ENCODE peak calls at places on chromosome 9, in nine cellular contexts. E is left lung; K is GM04503; V is AG09309; Q is astrocyte of the spinal cord; Z is AG08395; R is activated T-cell treated with anti-CD3 and anti-CD28 coated beads for 48 hours; G is stimulated activated CD4-positive, alpha-beta T cell treated with anti-CD3 and anti-CD28 coated beads, Interleukin-1b, Interleukin-23, amount 100 ng/mL, for 24 hours; T is activated CD4-positive, alpha-beta T cell treated with anti-CD3 and anti-CD28 coated beads, Interleukin-2, amount 50 U/mL, for 1 hour. L is an unnamed sample.

GRCh38 chr9:84404095-84404686 is 63.6 kb upstream of the SLC28A3 start:
- DNase-seq in Z (no peak), K (no peak), V (no peak), Q (no peak), T (no peak), R (no peak), G (no peak), E (no peak), L (no peak)

GRCh38 chr9:32378993-32379729 is 5.3 kb upstream of the ACO1 start:
- DNase-seq in T (peak; percentile 24), Z (peak; percentile 79), K (peak; percentile 39), R (no peak), V (peak; percentile 54), E (no peak), Q (peak; percentile 81), G (no peak), L (peak; percentile 66)

GRCh38 chr9:89781838-89782237 is 177.0 kb downstream of the GADD45G start:
- DNase-seq in Z (peak; percentile 30), V (no peak), G (no peak), K (no peak), T (no peak), E (no peak), R (peak; percentile 6), Q (no peak), L (no peak)

GRCh38 chr9:36450110-36450732 is 50.2 kb upstream of the RNF38 start:
- DNase-seq in Q (peak; percentile 61), Z (peak; percentile 54), E (no peak), V (no peak), K (no peak), T (peak; percentile 13), R (no peak), G (no peak), L (peak; percentile 12)

GRCh38 chr9:114674798-114675554 is 7.0 kb downstream of the TEX48 start:
- DNase-seq in Z (no peak), R (no peak), K (no peak), Q (no peak), T (no peak), G (no peak), V (no peak), E (no peak), L (no peak)

GRCh38 chr9:5608298-5609254 is 20.3 kb upstream of the RIC1 start:
- DNase-seq in V (no peak), T (no peak), Q (no peak), E (no peak), R (no peak), K (no peak), G (no peak), Z (no peak), L (no peak)

GRCh38 chr9:97633859-97634485 is 351 bp downstream of the NCBP1 start:
- DNase-seq in R (no peak), V (no peak), G (no peak), K (no peak), Z (no peak), E (no peak), T (no peak), Q (no peak), L (no peak)

GRCh38 chr9:89684912-89685636 is 80.3 kb downstream of the GADD45G start:
- DNase-seq in K (no peak), R (no peak), G (no peak), V (no peak), T (no peak), Q (no peak), Z (no peak), E (no peak), L (no peak)

GRCh38 chr9:136626066-136626725 is 36.5 kb upstream of the EGFL7 start:
- DNase-seq in E (peak; percentile 66), T (no peak), V (no peak), G (no peak), R (no peak), K (no peak), Z (no peak), Q (no peak), L (no peak)

GRCh38 chr9:95055851-95056551 is 261.5 kb downstream of the FANCC start:
- DNase-seq in V (no peak), K (peak; percentile 45), Q (peak; percentile 65), G (no peak), Z (peak; percentile 41), E (no peak), R (no peak), T (no peak), L (peak; percentile 64)

GRCh38 chr9:124784503-124784902 is 7.6 kb downstream of the OLFML2A start:
- DNase-seq in K (peak; percentile 60), E (no peak), T (no peak), V (no peak), Z (peak; percentile 72), Q (peak; percentile 28), R (no peak), G (no peak), L (no peak)

GRCh38 chr9:98994226-98995058 is 50.7 kb downstream of the COL15A1 start:
- DNase-seq in T (no peak), Q (no peak), R (no peak), Z (no peak), E (no peak), V (no peak), G (no peak), K (no peak), L (no peak)

GRCh38 chr9:4102078-4102477 is 197.8 kb downstream of the GLIS3 start:
- DNase-seq in E (no peak), Z (no peak), G (no peak), V (no peak), Q (no peak), T (no peak), K (no peak), R (no peak), L (no peak)

GRCh38 chr9:27157736-27158135 is 48.7 kb downstream of the TEK start:
- DNase-seq in K (no peak), G (no peak), V (no peak), E (no peak), R (no peak), T (no peak), Z (no peak), Q (no peak), L (no peak)

GRCh38 chr9:126411225-126411947 is 84.8 kb downstream of the MVB12B start:
- DNase-seq in T (no peak), K (no peak), V (peak; percentile 55), Z (peak; percentile 50), G (no peak), R (no peak), E (no peak), Q (peak; percentile 74), L (no peak)

GRCh38 chr9:81472701-81473100 is 216.6 kb downstream of the TLE1 start:
- DNase-seq in Z (no peak), R (no peak), G (no peak), Q (no peak), K (no peak), V (no peak), T (no peak), E (no peak), L (no peak)

GRCh38 chr9:110886832-110887231 is 151.4 kb downstream of the LPAR1 start:
- DNase-seq in R (no peak), V (no peak), Q (peak; percentile 51), E (no peak), Z (peak; percentile 38), G (no peak), K (peak; percentile 29), T (no peak), L (no peak)

GRCh38 chr9:71048271-71048670 is 73.2 kb downstream of the TRPM3 start:
- DNase-seq in E (no peak), K (no peak), Q (no peak), T (no peak), G (no peak), V (no peak), Z (no peak), R (no peak), L (no peak)

GRCh38 chr9:105447814-105448812 is at the start of gene FSD1L:
- DNase-seq in T (peak; percentile 71), Q (peak; percentile 92), R (peak; percentile 84), E (peak; percentile 99), K (peak; percentile 51), Z (peak; percentile 97), V (peak; percentile 71), G (peak; percentile 81), L (peak; percentile 90)

GRCh38 chr9:112218908-112219307 is 43.8 kb upstream of the SUSD1 start:
- DNase-seq in R (no peak), K (no peak), Z (no peak), G (no peak), Q (no peak), E (no peak), T (no peak), V (no peak), L (no peak)

GRCh38 chr9:86503926-86504325 is 149.7 kb upstream of the TUT7 start:
- DNase-seq in V (no peak), G (no peak), T (no peak), R (no peak), Q (no peak), K (no peak), Z (no peak), E (no peak), L (no peak)